ENCODE peak calls at places on chromosomes 2 and 18, in eight cellular contexts. T is A549, R is IMR-90, N is K562, X is HCT116, L is GM12878, Y is SK-N-SH, O is HepG2. D is an unnamed sample.

GRCh38 chr2:74540291-74540690 is 10.6 kb downstream of the HTRA2 start:
- DNase-seq in O (no peak), X (no peak), R (no peak), T (no peak), N (no peak), Y (no peak), L (no peak), D (no peak)

GRCh38 chr2:232211743-232212686 is 166.5 kb upstream of the ALPP start:
- DNase-seq in T (no peak), N (no peak), Y (no peak), X (no peak), L (no peak), R (no peak), O (no peak), D (no peak)

GRCh38 chr2:182949572-182950189 is 83.2 kb upstream of the FRZB start:
- DNase-seq in T (no peak), O (no peak), R (peak; percentile 30), Y (no peak), L (no peak), N (no peak), X (no peak), D (no peak)

GRCh38 chr2:126655500-126656310 is at the start of gene GYPC:
- DNase-seq in N (peak; percentile 86), R (peak; percentile 82), O (no peak), T (no peak), Y (no peak), X (no peak), L (no peak), D (no peak)

GRCh38 chr2:10977636-10978035 is 65.9 kb downstream of the KCNF1 start:
- DNase-seq in R (no peak), X (no peak), O (no peak), L (no peak), Y (peak; percentile 54), N (no peak), T (no peak), D (no peak)

GRCh38 chr2:44349506-44349905 is 11.8 kb downstream of the PREPL start:
- DNase-seq in Y (no peak), N (no peak), X (no peak), R (no peak), L (no peak), T (no peak), O (no peak), D (no peak)

GRCh38 chr2:235493775-235494715 is at the start of gene AGAP1:
- DNase-seq in N (peak; percentile 82), L (no peak), Y (peak; percentile 97), O (peak; percentile 74), T (peak; percentile 70), X (peak; percentile 46), R (peak; percentile 80), D (peak; percentile 56)

GRCh38 chr2:20213651-20214565 is 11.0 kb downstream of the SDC1 start:
- DNase-seq in X (no peak), Y (no peak), O (peak; percentile 93), R (no peak), N (no peak), T (no peak), L (peak; percentile 31), D (no peak)

GRCh38 chr2:67565761-67566160 is 168.6 kb downstream of the ETAA1 start:
- DNase-seq in T (no peak), Y (no peak), R (peak; percentile 95), X (no peak), N (no peak), L (no peak), O (no peak), D (no peak)

GRCh38 chr2:182946949-182947348 is 80.5 kb upstream of the FRZB start:
- DNase-seq in X (no peak), N (no peak), O (no peak), R (peak; percentile 22), Y (peak; percentile 36), L (no peak), T (no peak), D (no peak)

GRCh38 chr2:50781646-50782045 is 250.3 kb downstream of the NRXN1 start:
- DNase-seq in R (no peak), T (no peak), N (no peak), L (no peak), O (no peak), Y (no peak), X (no peak), D (no peak)

GRCh38 chr2:114810092-114810491 is 367.7 kb downstream of the DPP10 start:
- DNase-seq in Y (no peak), X (no peak), T (no peak), L (no peak), N (no peak), R (no peak), O (no peak), D (no peak)

GRCh38 chr2:46047280-46047679 is 249.9 kb upstream of the EPAS1 start:
- DNase-seq in L (no peak), X (no peak), Y (no peak), R (peak; percentile 55), O (no peak), N (no peak), T (no peak), D (no peak)

GRCh38 chr2:176157499-176158305 is 595 bp downstream of the HOXD3 start:
- DNase-seq in T (no peak), X (no peak), O (no peak), L (no peak), R (no peak), Y (peak; percentile 88), N (no peak), D (no peak)

GRCh38 chr18:79380816-79381806 is 14.6 kb upstream of the NFATC1 start:
- DNase-seq in N (peak; percentile 71), T (peak; percentile 50), X (no peak), R (peak; percentile 29), L (no peak), O (peak; percentile 22), Y (peak; percentile 92), D (no peak)

DNA sequence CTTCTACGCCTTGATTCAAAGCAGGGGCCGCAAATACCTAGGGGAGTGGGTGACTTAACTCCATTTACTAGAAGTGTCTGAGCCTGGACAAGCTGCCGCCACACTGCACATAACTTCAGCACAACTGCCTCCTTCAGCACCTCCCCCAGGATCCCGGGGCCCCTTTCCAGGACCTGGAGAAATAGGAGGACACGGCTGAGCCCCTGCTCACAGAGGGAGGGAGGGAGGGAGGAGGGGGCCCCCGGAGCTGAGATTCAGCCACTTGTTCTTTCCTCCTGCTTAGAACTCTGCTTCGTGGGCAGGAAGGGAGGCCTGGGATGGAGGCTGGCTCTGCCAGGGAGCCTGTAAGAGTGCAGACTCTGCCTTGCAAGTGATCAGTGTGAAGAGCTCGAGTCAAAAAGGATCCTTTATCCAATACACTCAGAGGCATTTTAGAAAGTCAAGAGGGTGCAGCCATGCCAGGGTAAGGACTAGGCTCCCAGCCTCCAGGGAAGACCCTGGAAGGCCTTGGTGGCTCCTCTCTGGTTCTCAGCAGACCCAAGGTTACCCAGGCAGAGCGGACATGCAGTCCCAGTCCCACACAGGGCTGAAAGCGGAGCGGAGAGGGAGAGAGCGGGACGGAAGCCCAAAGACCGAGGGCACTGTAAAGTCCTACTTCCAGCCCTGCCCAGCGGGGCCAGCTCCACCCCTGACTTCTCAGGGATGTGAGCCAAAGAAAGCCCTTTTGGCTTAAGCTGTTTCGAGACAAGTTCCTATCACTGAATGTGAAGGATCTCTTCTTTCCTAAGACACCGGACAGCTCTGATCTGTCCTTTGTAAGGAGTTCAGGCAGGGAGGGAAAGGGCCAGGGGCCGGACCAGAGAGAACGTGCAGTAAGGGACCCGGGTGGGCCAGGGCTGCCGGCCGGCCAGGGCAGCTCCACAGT is 8.6 kb upstream of the ARMC9 start:
- DNase-seq in Y (no peak), L (no peak), O (no peak), T (no peak), R (no peak), X (no peak), N (no peak), D (no peak)
- TF ChIP-seq RAD21 in Y (no peak), L (no peak), O (no peak), T (no peak), R (no peak), X (no peak), N (no peak), D (no peak)

GRCh38 chr18:62938451-62938850 is 223.1 kb downstream of the PHLPP1 start:
- DNase-seq in R (no peak), O (no peak), N (no peak), L (no peak), T (no peak), X (no peak), Y (no peak), D (no peak)
- TF ChIP-seq RAD21 in R (no peak), O (no peak), N (no peak), L (no peak), T (no peak), X (no peak), Y (no peak), D (no peak)

GRCh38 chr18:54939375-54939917 is 19.8 kb downstream of the CCDC68 start:
- DNase-seq in Y (no peak), X (no peak), O (peak; percentile 33), T (no peak), L (no peak), R (no peak), N (no peak), D (no peak)

GRCh38 chr18:54942569-54942968 is 16.7 kb downstream of the CCDC68 start:
- DNase-seq in X (no peak), O (no peak), L (no peak), R (no peak), Y (no peak), N (no peak), T (no peak), D (no peak)

GRCh38 chr18:54942144-54942543 is 17.1 kb downstream of the CCDC68 start:
- DNase-seq in R (no peak), L (no peak), T (no peak), X (no peak), Y (no peak), N (no peak), O (no peak), D (no peak)

GRCh38 chr18:54938506-54938905 is 20.8 kb downstream of the CCDC68 start:
- DNase-seq in Y (no peak), T (no peak), N (no peak), R (no peak), X (no peak), O (no peak), L (no peak), D (no peak)
- TF ChIP-seq RAD21 in Y (no peak), T (no peak), N (no peak), R (no peak), X (no peak), O (no peak), L (no peak), D (no peak)

GRCh38 chr18:410103-410502 is 90.4 kb downstream of the COLEC12 start:
- DNase-seq in O (no peak), R (no peak), Y (no peak), T (no peak), N (no peak), L (no peak), X (no peak), D (no peak)

GRCh38 chr18:415047-415446 is 85.5 kb downstream of the COLEC12 start:
- DNase-seq in T (no peak), X (no peak), N (no peak), R (no peak), L (no peak), O (no peak), Y (no peak), D (no peak)

GRCh38 chr18:416928-417327 is 83.6 kb downstream of the COLEC12 start:
- DNase-seq in L (no peak), R (no peak), N (no peak), T (no peak), O (no peak), Y (no peak), X (no peak), D (no peak)

GRCh38 chr18:415627-416612 is 84.6 kb downstream of the COLEC12 start:
- DNase-seq in N (no peak), R (peak; percentile 81), Y (no peak), T (no peak), X (no peak), O (no peak), L (no peak), D (no peak)

GRCh38 chr18:413263-413662 is 87.2 kb downstream of the COLEC12 start:
- DNase-seq in O (no peak), R (peak; percentile 36), T (no peak), X (no peak), N (no peak), L (no peak), Y (no peak), D (no peak)
- TF ChIP-seq RAD21 in O (no peak), R (no peak), T (no peak), X (no peak), N (no peak), L (no peak), Y (no peak), D (no peak)

D was measured in H1.